ENCODE peak calls at places on chromosomes 11 and 22, in eight cellular contexts. One of them, this sample, is unnamed.

GRCh38 chr11:104928831-104929230 is 30.6 kb upstream of the CASP12 start:
- DNase-seq in non-pigmented ciliary epithelial cell: no peak
- DNase-seq in H9: no peak
- DNase-seq in mucosa of gallbladder: no peak
- DNase-seq in stimulated activated CD4-positive, alpha-beta T cell treated with anti-CD3 and anti-CD28 coated beads, Interleukin-15, amount 100 ng/mL, for 1 hour: no peak
- DNase-seq in AG08396: no peak
- DNase-seq in ovary: no peak
- DNase-seq in H7: no peak
- DNase-seq in this sample: no peak

GRCh38 chr11:119714189-119714588 is 14.8 kb downstream of the NECTIN1 start:
- DNase-seq in mucosa of gallbladder: no peak
- DNase-seq in stimulated activated CD4-positive, alpha-beta T cell treated with anti-CD3 and anti-CD28 coated beads, Interleukin-15, amount 100 ng/mL, for 1 hour: no peak
- DNase-seq in non-pigmented ciliary epithelial cell: no peak
- DNase-seq in AG08396: no peak
- DNase-seq in H9: no peak
- DNase-seq in ovary: no peak
- DNase-seq in H7: peak
- DNase-seq in this sample: no peak

GRCh38 chr11:77267910-77268309 is 33.6 kb downstream of the GDPD4 start:
- DNase-seq in ovary: no peak
- DNase-seq in H7: no peak
- DNase-seq in non-pigmented ciliary epithelial cell: peak
- DNase-seq in H9: no peak
- DNase-seq in AG08396: peak
- DNase-seq in stimulated activated CD4-positive, alpha-beta T cell treated with anti-CD3 and anti-CD28 coated beads, Interleukin-15, amount 100 ng/mL, for 1 hour: no peak
- DNase-seq in mucosa of gallbladder: no peak
- DNase-seq in this sample: no peak

GRCh38 chr11:103031834-103032233 is 60.1 kb downstream of the DCUN1D5 start:
- DNase-seq in stimulated activated CD4-positive, alpha-beta T cell treated with anti-CD3 and anti-CD28 coated beads, Interleukin-15, amount 100 ng/mL, for 1 hour: no peak
- DNase-seq in AG08396: no peak
- DNase-seq in H7: no peak
- DNase-seq in mucosa of gallbladder: no peak
- DNase-seq in H9: no peak
- DNase-seq in ovary: no peak
- DNase-seq in non-pigmented ciliary epithelial cell: peak
- DNase-seq in this sample: no peak

GRCh38 chr11:64799256-64799924 is 3.6 kb downstream of the MAP4K2 start:
- DNase-seq in H9: no peak
- DNase-seq in non-pigmented ciliary epithelial cell: no peak
- DNase-seq in stimulated activated CD4-positive, alpha-beta T cell treated with anti-CD3 and anti-CD28 coated beads, Interleukin-15, amount 100 ng/mL, for 1 hour: no peak
- DNase-seq in H7: peak
- DNase-seq in AG08396: no peak
- DNase-seq in mucosa of gallbladder: no peak
- DNase-seq in ovary: no peak
- DNase-seq in this sample: no peak

GRCh38 chr11:79406376-79406775 is 34.5 kb downstream of the TENM4 start:
- DNase-seq in stimulated activated CD4-positive, alpha-beta T cell treated with anti-CD3 and anti-CD28 coated beads, Interleukin-15, amount 100 ng/mL, for 1 hour: no peak
- DNase-seq in ovary: no peak
- DNase-seq in AG08396: no peak
- DNase-seq in non-pigmented ciliary epithelial cell: no peak
- DNase-seq in mucosa of gallbladder: no peak
- DNase-seq in H9: no peak
- DNase-seq in H7: no peak
- DNase-seq in this sample: no peak

GRCh38 chr11:33716236-33716635 is 15.6 kb upstream of the C11orf91 start:
- DNase-seq in ovary: no peak
- DNase-seq in H7: no peak
- DNase-seq in mucosa of gallbladder: no peak
- DNase-seq in H9: no peak
- DNase-seq in stimulated activated CD4-positive, alpha-beta T cell treated with anti-CD3 and anti-CD28 coated beads, Interleukin-15, amount 100 ng/mL, for 1 hour: no peak
- DNase-seq in non-pigmented ciliary epithelial cell: no peak
- DNase-seq in AG08396: no peak
- DNase-seq in this sample: no peak

GRCh38 chr11:30395751-30396150 is 72.8 kb downstream of the ARL14EP start:
- DNase-seq in stimulated activated CD4-positive, alpha-beta T cell treated with anti-CD3 and anti-CD28 coated beads, Interleukin-15, amount 100 ng/mL, for 1 hour: no peak
- DNase-seq in mucosa of gallbladder: no peak
- DNase-seq in AG08396: no peak
- DNase-seq in ovary: no peak
- DNase-seq in H9: no peak
- DNase-seq in H7: no peak
- DNase-seq in non-pigmented ciliary epithelial cell: no peak
- DNase-seq in this sample: no peak

GRCh38 chr11:7656704-7657103 is 16.6 kb downstream of the CYB5R2 start:
- DNase-seq in non-pigmented ciliary epithelial cell: no peak
- DNase-seq in mucosa of gallbladder: no peak
- DNase-seq in stimulated activated CD4-positive, alpha-beta T cell treated with anti-CD3 and anti-CD28 coated beads, Interleukin-15, amount 100 ng/mL, for 1 hour: no peak
- DNase-seq in ovary: no peak
- DNase-seq in H7: no peak
- DNase-seq in AG08396: no peak
- DNase-seq in H9: no peak
- DNase-seq in this sample: peak

GRCh38 chr22:49404576-49405199 is 423.0 kb downstream of the BRD1 start:
- DNase-seq in H9: peak
- DNase-seq in H7: no peak
- DNase-seq in mucosa of gallbladder: no peak
- DNase-seq in ovary: no peak
- DNase-seq in stimulated activated CD4-positive, alpha-beta T cell treated with anti-CD3 and anti-CD28 coated beads, Interleukin-15, amount 100 ng/mL, for 1 hour: no peak
- DNase-seq in AG08396: no peak
- DNase-seq in non-pigmented ciliary epithelial cell: no peak
- DNase-seq in this sample: peak

This sample was measured in ureter.